ENCODE peak calls at places on chromosomes 4 and X, in five cellular contexts. Y, Z, A, C and H are unnamed samples.

GRCh38 chrX:94288325-94288724 is 614.3 kb downstream of the FAM133A start:
- DNase-seq in Y (no peak), Z (no peak), A (no peak), C (no peak), H (no peak)

GRCh38 chrX:129653985-129654651 is 638 bp downstream of the APLN start:
- DNase-seq in Y (peak; percentile 51), Z (no peak), A (peak; percentile 15), C (no peak), H (no peak)

GRCh38 chrX:129957241-129958099 is 25.0 kb upstream of the BCORL1 start:
- DNase-seq in Y (peak; percentile 81), Z (peak; percentile 27), A (peak; percentile 58), C (peak; percentile 76), H (peak; percentile 78)

GRCh38 chrX:46611658-46612362 is 38.2 kb downstream of the CHST7 start:
- DNase-seq in Y (no peak), Z (no peak), A (no peak), C (no peak), H (no peak)

GRCh38 chrX:101206471-101206870 is 13.1 kb upstream of the DRP2 start:
- DNase-seq in Y (no peak), Z (no peak), A (no peak), C (peak; percentile 20), H (peak; percentile 32)

GRCh38 chr4:53490965-53491622 is 100.2 kb downstream of the LNX1 start:
- DNase-seq in Y (no peak), Z (peak; percentile 21), A (peak; percentile 48), C (peak; percentile 24), H (peak; percentile 45)

GRCh38 chr4:109631709-109632108 is 71.5 kb downstream of the CASP6 start:
- DNase-seq in Y (no peak), Z (no peak), A (no peak), C (no peak), H (no peak)

GRCh38 chrX:51614353-51614752 is 4.4 kb downstream of the CENPVL3 start:
- DNase-seq in Y (no peak), Z (no peak), A (no peak), C (peak; percentile 17), H (peak; percentile 47)

GRCh38 chr4:78369691-78370090 is 181.9 kb upstream of the ANXA3 start:
- DNase-seq in Y (no peak), Z (no peak), A (no peak), C (no peak), H (no peak)

GRCh38 chrX:139720136-139720535 is 12.2 kb upstream of the MCF2 start:
- DNase-seq in Y (no peak), Z (no peak), A (no peak), C (no peak), H (no peak)

GRCh38 chr4:176360446-176360845 is 40.7 kb downstream of the SPCS3 start:
- DNase-seq in Y (no peak), Z (no peak), A (no peak), C (no peak), H (no peak)

GRCh38 chrX:13658602-13659001 is 5.7 kb downstream of the TCEANC start:
- DNase-seq in Y (no peak), Z (peak; percentile 26), A (no peak), C (peak; percentile 22), H (peak; percentile 38)

GRCh38 chr4:8255698-8256441 is 13.7 kb upstream of the HTRA3 start:
- DNase-seq in Y (no peak), Z (no peak), A (no peak), C (no peak), H (no peak)

GRCh38 chr4:124525524-124525923 is 187.0 kb downstream of the ANKRD50 start:
- DNase-seq in Y (no peak), Z (no peak), A (no peak), C (no peak), H (no peak)

GRCh38 chrX:28303486-28303885 is 283.8 kb upstream of the IL1RAPL1 start:
- DNase-seq in Y (no peak), Z (no peak), A (no peak), C (no peak), H (no peak)

GRCh38 chrX:34687095-34687494 is 30.0 kb upstream of the TMEM47 start:
- DNase-seq in Y (no peak), Z (no peak), A (no peak), C (no peak), H (no peak)

GRCh38 chr4:152009046-152009445 is 248.2 kb upstream of the GATB start:
- DNase-seq in Y (no peak), Z (no peak), A (no peak), C (no peak), H (no peak)

GRCh38 chr4:107854326-107855030 is 29.7 kb downstream of the SGMS2 start:
- DNase-seq in Y (no peak), Z (no peak), A (no peak), C (no peak), H (no peak)

GRCh38 chrX:66015906-66016689 is 23.8 kb downstream of the VSIG4 start:
- DNase-seq in Y (no peak), Z (no peak), A (no peak), C (no peak), H (peak; percentile 2)

DNA sequence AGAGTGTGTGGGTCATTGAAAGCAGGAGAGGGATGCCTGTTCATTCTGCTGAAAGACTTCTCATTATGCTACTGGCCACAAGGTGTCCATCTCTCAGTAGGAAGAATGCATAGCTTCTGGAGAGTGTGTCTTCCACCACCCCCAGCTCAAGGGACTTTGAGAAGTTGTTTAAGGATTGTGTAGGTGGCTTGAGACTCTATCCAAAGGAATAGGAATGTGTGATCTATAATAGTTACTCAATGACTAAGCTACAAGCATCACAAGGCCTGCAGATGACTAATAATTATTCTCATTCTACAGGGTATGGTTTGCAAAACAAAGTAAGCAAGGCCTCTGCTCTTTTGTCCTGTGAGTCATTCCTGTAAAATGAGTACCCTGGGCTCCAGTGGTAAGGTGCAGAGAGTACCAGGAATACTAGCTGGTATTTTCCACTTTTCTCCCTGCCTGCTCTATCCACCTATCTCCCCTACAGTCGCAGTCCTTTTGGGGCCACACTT is 279.8 kb upstream of the BOD1L1 start:
- DNase-seq in Y (no peak), Z (no peak), A (no peak), C (no peak), H (no peak)
- TF ChIP-seq CTCF in Y (peak; percentile 34), Z (no peak), A (no peak), C (no peak), H (no peak)

DNA sequence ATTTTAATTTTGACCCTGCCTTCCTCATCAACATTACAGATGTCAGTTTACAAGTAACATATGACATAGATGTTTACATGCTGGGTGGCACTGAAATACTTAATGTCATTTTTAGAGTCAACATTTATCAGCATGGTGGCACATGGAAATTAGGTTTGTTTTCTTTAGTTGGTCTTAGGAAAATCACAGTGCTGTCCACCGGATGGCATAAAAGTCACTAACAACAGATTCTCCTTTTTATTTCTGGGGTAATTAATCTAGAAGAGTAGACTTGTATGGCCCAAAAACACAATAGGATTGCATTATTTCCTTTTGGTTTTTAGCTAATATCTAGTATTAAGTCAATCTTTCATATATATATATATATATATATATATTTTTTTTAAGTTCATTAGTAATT is 88.6 kb upstream of the HHIP start:
- DNase-seq in Y (no peak), Z (no peak), A (no peak), C (no peak), H (no peak)
- TF ChIP-seq CTCF in Y (no peak), Z (no peak), A (no peak), C (no peak), H (no peak)

GRCh38 chrX:135737361-135738071 is 24.1 kb downstream of the CT45A1 start:
- DNase-seq in Y (no peak), Z (no peak), A (no peak), C (no peak), H (no peak)

GRCh38 chrX:135741192-135741715 is 26.7 kb downstream of the CT45A3 start:
- DNase-seq in Y (no peak), Z (no peak), A (no peak), C (no peak), H (no peak)

DNA sequence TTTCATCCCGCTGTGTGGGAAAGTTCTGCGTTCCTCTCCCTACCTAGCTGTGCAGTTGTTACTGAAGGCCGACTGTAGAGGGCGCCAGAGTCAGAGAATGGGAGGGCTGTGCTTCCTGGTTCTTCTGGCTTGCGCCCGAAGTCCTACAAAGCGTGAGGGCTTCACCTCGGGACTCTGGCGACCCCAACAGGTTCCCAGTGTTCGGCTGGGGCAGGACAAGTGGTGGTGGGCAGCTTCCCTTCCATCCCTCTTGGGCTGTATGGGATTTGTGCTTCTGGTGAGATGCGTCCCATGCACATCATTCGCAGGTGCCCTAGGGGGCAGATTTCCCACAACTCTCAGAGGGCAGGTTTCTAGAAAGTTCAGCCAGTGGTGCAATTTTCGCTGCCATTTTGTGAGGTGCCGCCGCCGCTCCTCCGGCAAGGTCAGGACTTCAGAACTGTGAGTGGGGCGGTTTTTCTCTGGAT is 27.3 kb downstream of the CT45A3 start:
- DNase-seq in Y (no peak), Z (no peak), A (peak; percentile 12), C (peak; percentile 45), H (peak; percentile 44)
- TF ChIP-seq CTCF in Y (no peak), Z (peak; percentile 70), A (no peak), C (peak; percentile 40), H (peak; percentile 66)

GRCh38 chrX:70878925-70879324 is 29.6 kb downstream of the TEX11 start:
- DNase-seq in Y (no peak), Z (no peak), A (no peak), C (no peak), H (no peak)
- TF ChIP-seq CTCF in Y (no peak), Z (no peak), A (no peak), C (no peak), H (no peak)

GRCh38 chrX:3791449-3791848 is 78.0 kb upstream of the PRKX start:
- DNase-seq in Y (no peak), Z (no peak), A (no peak), C (no peak), H (no peak)

DNA sequence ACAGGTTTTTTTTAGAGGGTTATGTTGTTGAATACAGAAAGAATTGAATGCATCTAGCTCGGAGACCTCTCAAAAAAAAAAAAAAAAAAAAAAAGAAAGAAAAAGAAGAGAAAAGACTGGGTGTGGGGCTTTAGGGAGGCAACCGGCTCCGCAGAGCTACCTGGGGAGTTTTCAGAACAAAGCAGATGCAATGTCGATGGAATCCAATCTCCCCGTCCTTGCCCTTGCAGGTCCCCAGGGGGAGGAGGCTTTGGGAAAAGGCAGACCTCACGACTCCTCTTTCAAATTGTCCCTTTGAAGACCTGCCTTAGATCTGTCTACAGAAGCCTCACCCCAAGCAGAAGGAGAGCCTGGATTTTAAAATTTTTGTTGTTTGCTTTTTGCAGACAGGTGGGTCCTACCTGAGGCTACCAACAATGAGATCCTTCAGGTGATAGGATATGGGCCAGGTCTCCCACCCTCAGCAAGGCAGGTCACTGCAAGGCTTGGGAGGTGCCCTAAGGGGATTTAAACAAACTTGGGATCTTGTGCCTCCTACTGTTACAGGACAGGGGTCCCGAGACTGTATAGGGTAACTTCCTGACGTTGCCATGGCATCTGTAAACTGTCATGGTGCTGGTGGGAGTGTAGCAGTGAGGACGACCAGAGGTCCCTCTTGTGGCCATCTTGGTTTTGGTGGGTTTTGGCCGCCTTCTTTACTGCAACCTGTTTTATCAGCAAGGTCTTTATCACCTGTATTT is 75.2 kb upstream of the PRKX start:
- DNase-seq in Y (no peak), Z (no peak), A (no peak), C (no peak), H (no peak)
- TF ChIP-seq CTCF in Y (no peak), Z (no peak), A (no peak), C (no peak), H (peak; percentile 17)

DNA sequence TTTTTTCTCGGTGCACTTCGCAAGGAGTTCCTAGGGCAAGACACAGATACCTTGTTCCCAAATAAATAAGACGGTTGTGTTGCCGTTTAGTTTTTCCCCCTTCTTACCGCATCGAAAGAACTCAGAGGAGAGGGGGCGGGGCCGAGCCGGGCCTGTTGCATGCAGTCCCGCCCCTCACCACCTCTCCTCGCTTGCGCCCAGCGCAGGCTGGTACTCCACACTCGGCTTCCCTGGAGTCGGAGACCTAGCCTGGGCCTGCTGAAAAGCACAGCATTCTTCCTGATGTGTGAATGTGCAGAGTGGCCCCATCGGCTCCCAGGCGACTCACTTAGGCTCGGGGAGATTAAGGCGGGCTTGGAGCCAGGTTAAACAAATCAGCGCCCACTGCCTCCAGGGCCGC is 26.1 kb upstream of the VMA21 start:
- DNase-seq in Y (peak; percentile 39), Z (no peak), A (no peak), C (no peak), H (no peak)
- TF ChIP-seq CTCF in Y (no peak), Z (no peak), A (no peak), C (no peak), H (no peak)